ENCODE peak calls at places on chromosomes 7 and 10, in five cellular contexts. Z is GF-D8, I is IMR-90, V is NCI-H1105, O is skeletal muscle cell. J is an unnamed sample.

GRCh38 chr10:110860576-110861241 is 11.0 kb upstream of the PDCD4 start:
- DNase-seq in Z (no peak), I (no peak), V (no peak), O (no peak), J (no peak)

GRCh38 chr10:35340975-35341374 is 4.7 kb downstream of the CCNY start:
- DNase-seq in Z (no peak), I (peak; percentile 25), V (no peak), O (no peak), J (no peak)

GRCh38 chr10:43000651-43001426 is 76.0 kb upstream of the RET start:
- DNase-seq in Z (no peak), I (no peak), V (no peak), O (no peak), J (no peak)

GRCh38 chr10:25174461-25175230 is at the start of gene GPR158:
- DNase-seq in Z (no peak), I (peak; percentile 85), V (peak; percentile 59), O (peak; percentile 83), J (peak; percentile 75)

GRCh38 chr10:9382199-9382598 is 1327.7 kb downstream of the GATA3 start:
- DNase-seq in Z (no peak), I (no peak), V (no peak), O (no peak), J (no peak)

GRCh38 chr10:33211123-33211878 is 123.2 kb downstream of the NRP1 start:
- DNase-seq in Z (no peak), I (peak; percentile 92), V (no peak), O (peak; percentile 77), J (peak; percentile 24)

GRCh38 chr7:72493850-72494661 is 81.9 kb upstream of the CALN1 start:
- DNase-seq in Z (no peak), I (peak; percentile 31), V (peak; percentile 24), O (peak; percentile 1), J (peak; percentile 3)

GRCh38 chr7:64888561-64888900 is 14.5 kb upstream of the ZNF273 start:
- DNase-seq in Z (no peak), I (no peak), V (no peak), O (no peak), J (no peak)

GRCh38 chr7:128914566-128915151 is 4.2 kb upstream of the KCP start:
- DNase-seq in Z (no peak), I (no peak), V (no peak), O (no peak), J (no peak)

GRCh38 chr7:130938661-130939060 is 204.7 kb upstream of the KLF14 start:
- DNase-seq in Z (no peak), I (no peak), V (no peak), O (no peak), J (no peak)

GRCh38 chr7:84912993-84913635 is 273.7 kb downstream of the SEMA3D start:
- DNase-seq in Z (no peak), I (no peak), V (no peak), O (no peak), J (no peak)

GRCh38 chr7:73960548-73960947 is 67.4 kb upstream of the ELN start:
- DNase-seq in Z (no peak), I (no peak), V (no peak), O (no peak), J (no peak)

GRCh38 chr10:31467791-31468535 is 148.9 kb downstream of the ZEB1 start:
- DNase-seq in Z (no peak), I (no peak), V (no peak), O (no peak), J (no peak)

GRCh38 chr10:10734356-10735064 is 283.2 kb upstream of the CELF2 start:
- DNase-seq in Z (peak; percentile 80), I (no peak), V (no peak), O (no peak), J (no peak)

GRCh38 chr10:541750-542371 is 147.6 kb downstream of the DIP2C start:
- DNase-seq in Z (no peak), I (no peak), V (peak; percentile 75), O (no peak), J (no peak)

GRCh38 chr7:126574838-126575250 is 677.9 kb downstream of the GRM8 start:
- DNase-seq in Z (no peak), I (no peak), V (no peak), O (no peak), J (peak; percentile 83)

GRCh38 chr7:111736475-111736874 is 174.2 kb upstream of the IMMP2L start:
- DNase-seq in Z (no peak), I (peak; percentile 17), V (no peak), O (no peak), J (no peak)

GRCh38 chr7:140333209-140333608 is 65.1 kb downstream of the SLC37A3 start:
- DNase-seq in Z (no peak), I (no peak), V (no peak), O (no peak), J (no peak)

GRCh38 chr10:132539894-132540293 is 2.3 kb downstream of the INPP5A start:
- DNase-seq in Z (no peak), I (peak; percentile 75), V (no peak), O (peak; percentile 31), J (no peak)

GRCh38 chr10:14751576-14752330 is 22.9 kb downstream of the FAM107B start:
- DNase-seq in Z (no peak), I (peak; percentile 26), V (no peak), O (no peak), J (no peak)

GRCh38 chr7:129021656-129022055 is 33.3 kb downstream of the TNPO3 start:
- DNase-seq in Z (no peak), I (no peak), V (no peak), O (no peak), J (no peak)

J was measured in kidney glomerular epithelial cell.